ENCODE peak calls at places on chromosome 22, in ten cellular contexts. D, Q, Z, I, C, P, R, X, O and T are unnamed samples.

GRCh38 chr22:46076651-46077339 is 73.5 kb upstream of the PPARA start:
- DNase-seq in D (peak), Q (no peak), Z (peak), I (peak), C (no peak), P (peak), R (peak), X (peak), O (no peak), T (peak)

GRCh38 chr22:31676700-31677099 is 14.7 kb upstream of the PISD start:
- DNase-seq in D (peak), Q (peak), Z (peak), I (peak), C (no peak), P (peak), R (peak), X (peak), O (peak), T (peak)

GRCh38 chr22:31337178-31337577 is 9.0 kb downstream of the PATZ1 start:
- DNase-seq in D (no peak), Q (no peak), Z (no peak), I (no peak), C (no peak), P (peak), R (no peak), X (peak), O (no peak), T (no peak)

GRCh38 chr22:46738961-46739870 is 1.2 kb upstream of the CERK start:
- DNase-seq in D (peak), Q (peak), Z (no peak), I (peak), C (peak), P (peak), R (peak), X (peak), O (peak), T (peak)

GRCh38 chr22:30921108-30921507 is 47.5 kb downstream of the MORC2 start:
- DNase-seq in D (peak), Q (no peak), Z (no peak), I (no peak), C (peak), P (no peak), R (no peak), X (no peak), O (no peak), T (no peak)

GRCh38 chr22:23688571-23688970 is 2.2 kb upstream of the RGL4 start:
- DNase-seq in D (no peak), Q (no peak), Z (no peak), I (no peak), C (no peak), P (no peak), R (no peak), X (no peak), O (no peak), T (no peak)

GRCh38 chr22:38040953-38041759 is 16.0 kb upstream of the PICK1 start:
- DNase-seq in D (no peak), Q (no peak), Z (no peak), I (no peak), C (no peak), P (no peak), R (no peak), X (no peak), O (peak), T (no peak)

GRCh38 chr22:41576877-41577276 is 12.8 kb downstream of the PMM1 start:
- DNase-seq in D (peak), Q (no peak), Z (no peak), I (peak), C (no peak), P (no peak), R (no peak), X (peak), O (peak), T (peak)

GRCh38 chr22:50169774-50170341 is 673 bp upstream of the PANX2 start:
- DNase-seq in D (no peak), Q (no peak), Z (no peak), I (peak), C (no peak), P (no peak), R (no peak), X (no peak), O (no peak), T (no peak)

GRCh38 chr22:29156507-29156906 is 49.2 kb upstream of the EMID1 start:
- DNase-seq in D (peak), Q (no peak), Z (no peak), I (peak), C (no peak), P (no peak), R (no peak), X (peak), O (peak), T (no peak)

GRCh38 chr22:49693416-49693815 is 134.3 kb downstream of the BRD1 start:
- DNase-seq in D (peak), Q (no peak), Z (no peak), I (no peak), C (no peak), P (peak), R (no peak), X (no peak), O (no peak), T (no peak)

GRCh38 chr22:24526191-24526590 is 28.7 kb downstream of the GUCD1 start:
- DNase-seq in D (no peak), Q (no peak), Z (no peak), I (no peak), C (no peak), P (no peak), R (no peak), X (no peak), O (peak), T (no peak)

GRCh38 chr22:38930512-38930911 is 26.9 kb upstream of the APOBEC3A start:
- DNase-seq in D (no peak), Q (no peak), Z (no peak), I (no peak), C (no peak), P (no peak), R (no peak), X (no peak), O (no peak), T (no peak)

GRCh38 chr22:44012172-44012571 is 11.9 kb upstream of the PARVB start:
- DNase-seq in D (no peak), Q (no peak), Z (no peak), I (no peak), C (no peak), P (no peak), R (no peak), X (no peak), O (no peak), T (no peak)

GRCh38 chr22:43923631-43924548 is at the start of gene PNPLA3:
- DNase-seq in D (peak), Q (peak), Z (peak), I (peak), C (peak), P (peak), R (peak), X (peak), O (peak), T (peak)

GRCh38 chr22:50525991-50526848 is 822 bp upstream of the SCO2 start:
- DNase-seq in D (peak), Q (peak), Z (peak), I (peak), C (peak), P (peak), R (no peak), X (peak), O (peak), T (peak)

GRCh38 chr22:35630387-35630793 is 13.3 kb upstream of the MB start:
- DNase-seq in D (no peak), Q (no peak), Z (no peak), I (peak), C (no peak), P (peak), R (no peak), X (peak), O (peak), T (no peak)

GRCh38 chr22:28711341-28711740 is 30.3 kb downstream of the CHEK2 start:
- DNase-seq in D (no peak), Q (no peak), Z (no peak), I (no peak), C (no peak), P (no peak), R (no peak), X (no peak), O (no peak), T (no peak)